ENCODE peak calls at places on chromosome 3, in seven cellular contexts. Z, A, D, Y, B, O and C are unnamed samples. For H3K4me1 and H3K36me3, the result is how much of the 10 kb centered on the place peaks cover.

GRCh38 chr3:37279858-37280257 is 105.5 kb upstream of the LRRFIP2 start:
- DNase-seq in Z (no peak), A (no peak), D (no peak), Y (no peak), B (no peak), O (no peak), C (no peak)

GRCh38 chr3:74139648-74140047 is 474.8 kb downstream of the CNTN3 start:
- DNase-seq in Z (no peak), A (no peak), D (no peak), Y (no peak), B (no peak), O (no peak), C (no peak)

GRCh38 chr3:78728406-78729145 is 1039.2 kb downstream of the ROBO1 start:
- DNase-seq in Z (peak), A (no peak), D (peak), Y (peak), B (peak), O (no peak), C (peak)

GRCh38 chr3:354433-354832 is 157.9 kb downstream of the CHL1 start:
- DNase-seq in Z (peak), A (no peak), D (no peak), Y (peak), B (peak), O (peak), C (peak)

GRCh38 chr3:20040476-20041196 is 390 bp downstream of the KAT2B start:
- DNase-seq in Z (peak), A (no peak), D (peak), Y (peak), B (peak), O (peak), C (peak)

GRCh38 chr3:51977449-51978142 is 2.7 kb downstream of the ABHD14A start:
- DNase-seq in Z (no peak), A (peak), D (no peak), Y (no peak), B (no peak), O (no peak), C (no peak)

GRCh38 chr3:181660337-181660736 is 51.4 kb upstream of the SOX2 start:
- DNase-seq in Z (no peak), A (no peak), D (no peak), Y (no peak), B (no peak), O (no peak), C (no peak)

GRCh38 chr3:64889991-64890390 is 202.2 kb upstream of the ADAMTS9 start:
- DNase-seq in Z (no peak), A (no peak), D (peak), Y (no peak), B (peak), O (no peak), C (no peak)

GRCh38 chr3:55698826-55699225 is 211.7 kb upstream of the WNT5A start:
- DNase-seq in Z (no peak), A (no peak), D (no peak), Y (no peak), B (no peak), O (no peak), C (no peak)

GRCh38 chr3:146155022-146155421 is 6.0 kb downstream of the PLOD2 start:
- DNase-seq in Z (no peak), A (no peak), D (no peak), Y (no peak), B (no peak), O (no peak), C (no peak)

GRCh38 chr3:51819709-51820406 is 40.8 kb upstream of the IQCF6 start:
- DNase-seq in Z (no peak), A (no peak), D (no peak), Y (no peak), B (no peak), O (peak), C (no peak)

GRCh38 chr3:29694783-29695182 is 413.9 kb downstream of the RBMS3 start:
- DNase-seq in Z (peak), A (peak), D (no peak), Y (no peak), B (no peak), O (no peak), C (no peak)

GRCh38 chr3:29695905-29696238 is 415.0 kb downstream of the RBMS3 start:
- DNase-seq in Z (no peak), A (no peak), D (no peak), Y (no peak), B (no peak), O (no peak), C (no peak)

GRCh38 chr3:29693863-29694262 is 413.0 kb downstream of the RBMS3 start:
- DNase-seq in Z (peak), A (peak), D (no peak), Y (no peak), B (no peak), O (no peak), C (no peak)

GRCh38 chr3:29695201-29695904 is 414.5 kb downstream of the RBMS3 start:
- DNase-seq in Z (peak), A (peak), D (no peak), Y (no peak), B (no peak), O (no peak), C (no peak)

DNA sequence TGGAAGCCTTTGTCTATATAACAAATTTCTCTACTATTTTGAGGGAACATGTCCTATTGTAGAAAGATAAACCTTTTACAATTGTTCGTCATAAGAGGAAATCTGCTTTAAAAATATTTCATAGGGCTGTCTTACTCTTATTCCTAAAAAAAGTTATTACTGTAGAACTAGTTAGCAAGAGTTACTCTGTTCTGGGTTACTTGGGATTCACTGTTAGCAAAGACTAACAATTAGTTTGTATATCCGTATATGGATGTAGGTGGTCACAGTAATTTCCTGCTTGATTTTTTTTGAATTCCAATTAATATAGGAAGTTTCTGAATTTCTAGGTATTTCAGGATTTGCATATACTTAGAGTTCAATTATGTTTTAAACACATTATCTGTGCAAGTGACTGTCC is 413.5 kb downstream of the RBMS3 start:
- DNase-seq in Z (no peak), A (no peak), D (no peak), Y (no peak), B (no peak), O (no peak), C (no peak)
- H3K4me3 ChIP-seq in Z (peak), A (no peak), D (no peak), Y (no peak), B (no peak), O (no peak), C (no peak)

GRCh38 chr3:150770662-150771061 is 7.7 kb upstream of the SIAH2 start:
- DNase-seq in Z (no peak), A (no peak), D (no peak), Y (no peak), B (no peak), O (no peak), C (no peak)
- H3K4me1 ChIP-seq in Z (under half), A (under half), D (under half), Y (under half), B (under half), O (under half), C (under half)

GRCh38 chr3:33690341-33690740 is 27.7 kb downstream of the CLASP2 start:
- DNase-seq in Z (no peak), A (no peak), D (no peak), Y (no peak), B (no peak), O (no peak), C (no peak)
- H3K36me3 ChIP-seq in Z (under half), A (under half), D (under half), Y (under half), B (under half), O (half or more), C (under half)

DNA sequence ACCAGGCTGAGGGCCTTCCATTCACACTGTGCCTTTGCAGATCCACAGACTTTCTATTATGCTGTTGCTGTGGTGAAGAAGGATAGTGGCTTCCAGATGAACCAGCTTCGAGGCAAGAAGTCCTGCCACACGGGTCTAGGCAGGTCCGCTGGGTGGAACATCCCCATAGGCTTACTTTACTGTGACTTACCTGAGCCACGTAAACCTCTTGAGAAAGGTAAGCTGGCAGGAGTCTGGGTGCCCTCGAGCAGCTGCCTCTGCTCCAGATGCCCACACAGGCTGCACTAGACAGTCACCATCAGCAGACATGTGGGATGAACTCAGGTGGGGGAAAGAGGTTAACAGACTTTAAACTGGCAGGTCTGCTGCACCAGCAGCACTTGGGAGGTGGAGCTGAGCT is 8.3 kb downstream of the TF start:
- DNase-seq in Z (no peak), A (no peak), D (no peak), Y (no peak), B (no peak), O (no peak), C (no peak)
- H3K4me3 ChIP-seq in Z (no peak), A (no peak), D (no peak), Y (no peak), B (no peak), O (no peak), C (no peak)